ENCODE peak calls at places on chromosomes 16 and 17, in ten cellular contexts. G is IMR-90; W is cardiac muscle cell; Q is left ventricle myocardium inferior; O is heart left ventricle; N is glutamatergic neuron; D is fibroblast of lung; F is CD4-positive, alpha-beta T cell; S is dorsolateral prefrontal cortex; K is endothelial cell. T is an unnamed sample.

GRCh38 chr16:1823821-1824220 is 2.8 kb downstream of the HAGH start:
- DNase-seq in G (peak), W (peak), Q (peak), O (no peak), N (peak), D (peak), F (no peak), S (peak), K (peak), T (no peak)

GRCh38 chr16:72468582-72468981 is 296.6 kb upstream of the PMFBP1 start:
- DNase-seq in G (peak), W (no peak), Q (no peak), O (no peak), N (no peak), D (peak), F (no peak), S (no peak), K (no peak), T (no peak)

GRCh38 chr17:43791589-43791988 is 11.4 kb downstream of the CFAP97D1 start:
- DNase-seq in G (peak), W (peak), Q (no peak), O (no peak), N (no peak), D (peak), F (no peak), S (no peak), K (no peak), T (no peak)

GRCh38 chr16:546909-547770 is 13.1 kb upstream of the PRR35 start:
- DNase-seq in G (peak), W (peak), Q (peak), O (peak), N (peak), D (peak), F (peak), S (no peak), K (peak), T (no peak)

GRCh38 chr16:2486645-2487516 is 12.0 kb downstream of the TBC1D24 start:
- DNase-seq in G (peak), W (no peak), Q (peak), O (peak), N (peak), D (no peak), F (peak), S (peak), K (no peak), T (no peak)

GRCh38 chr17:11925271-11926021 is 71.8 kb downstream of the ZNF18 start:
- DNase-seq in G (no peak), W (no peak), Q (peak), O (no peak), N (no peak), D (no peak), F (no peak), S (no peak), K (no peak), T (no peak)

GRCh38 chr17:49638818-49639217 is 39.1 kb downstream of the SPOP start:
- DNase-seq in G (no peak), W (no peak), Q (no peak), O (no peak), N (no peak), D (peak), F (no peak), S (no peak), K (no peak), T (no peak)

GRCh38 chr16:10947211-10947787 is 2.9 kb downstream of the CLEC16A start:
- DNase-seq in G (no peak), W (no peak), Q (no peak), O (no peak), N (no peak), D (no peak), F (no peak), S (no peak), K (no peak), T (no peak)

GRCh38 chr17:49342575-49342936 is 19.5 kb downstream of the ZNF652 start:
- DNase-seq in G (no peak), W (no peak), Q (no peak), O (no peak), N (no peak), D (no peak), F (no peak), S (no peak), K (no peak), T (no peak)

GRCh38 chr17:14594690-14595089 is 293.8 kb downstream of the HS3ST3B1 start:
- DNase-seq in G (no peak), W (no peak), Q (no peak), O (no peak), N (no peak), D (no peak), F (no peak), S (no peak), K (no peak), T (no peak)

GRCh38 chr17:29168079-29168758 is 12.0 kb downstream of the MYO18A start:
- DNase-seq in G (no peak), W (no peak), Q (no peak), O (no peak), N (no peak), D (no peak), F (no peak), S (no peak), K (no peak), T (no peak)

GRCh38 chr16:14462811-14463210 is 167.2 kb downstream of the PARN start:
- DNase-seq in G (peak), W (no peak), Q (no peak), O (no peak), N (no peak), D (peak), F (no peak), S (no peak), K (no peak), T (no peak)

GRCh38 chr17:57784226-57784895 is 39.3 kb upstream of the CCDC182 start:
- DNase-seq in G (no peak), W (peak), Q (no peak), O (no peak), N (no peak), D (no peak), F (no peak), S (no peak), K (no peak), T (no peak)
- TF ChIP-seq CTCF in G (no peak), W (no peak), Q (no peak), O (no peak), N (no peak), D (no peak), F (no peak), S (no peak), K (no peak), T (no peak)

DNA sequence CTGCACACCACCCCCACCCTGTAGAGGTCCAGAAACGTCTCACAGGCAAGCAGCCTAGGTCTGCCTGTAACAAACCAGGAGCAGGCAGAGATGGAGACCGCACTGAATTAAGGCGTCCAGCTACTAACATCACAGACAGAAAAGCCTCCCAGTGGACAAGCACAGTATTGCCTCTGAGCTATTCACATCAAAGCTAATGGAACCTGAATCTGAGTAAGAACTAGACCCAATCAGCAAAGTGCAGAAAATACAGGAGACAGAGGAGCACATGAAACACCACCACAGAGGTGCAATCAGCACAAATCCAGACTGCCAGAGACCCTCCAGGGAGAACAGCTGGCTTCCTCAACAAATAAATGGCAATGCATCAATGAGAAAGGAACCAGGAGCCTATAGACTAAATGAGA is 22.2 kb upstream of the PEMT start:
- DNase-seq in G (peak), W (peak), Q (no peak), O (no peak), N (peak), D (peak), F (peak), S (peak), K (peak), T (no peak)
- TF ChIP-seq CTCF in G (peak), W (peak), Q (peak), O (peak), N (peak), D (peak), F (peak), S (peak), K (peak), T (peak)

GRCh38 chr16:55717326-55717725 is 61.5 kb downstream of the SLC6A2 start:
- DNase-seq in G (no peak), W (no peak), Q (no peak), O (no peak), N (no peak), D (no peak), F (no peak), S (no peak), K (no peak), T (no peak)

GRCh38 chr16:55710466-55710865 is 54.7 kb downstream of the SLC6A2 start:
- DNase-seq in G (no peak), W (peak), Q (no peak), O (no peak), N (no peak), D (no peak), F (no peak), S (no peak), K (peak), T (no peak)

GRCh38 chr16:55713103-55713502 is 57.3 kb downstream of the SLC6A2 start:
- DNase-seq in G (no peak), W (no peak), Q (no peak), O (no peak), N (no peak), D (no peak), F (no peak), S (no peak), K (no peak), T (no peak)

GRCh38 chr16:55709801-55710200 is 54.0 kb downstream of the SLC6A2 start:
- DNase-seq in G (no peak), W (no peak), Q (no peak), O (no peak), N (no peak), D (no peak), F (no peak), S (no peak), K (no peak), T (no peak)

GRCh38 chr16:55711959-55712876 is 56.4 kb downstream of the SLC6A2 start:
- DNase-seq in G (peak), W (peak), Q (peak), O (no peak), N (peak), D (peak), F (peak), S (peak), K (peak), T (no peak)
- TF ChIP-seq CTCF in G (peak), W (peak), Q (peak), O (peak), N (peak), D (peak), F (peak), S (peak), K (peak), T (peak)

DNA sequence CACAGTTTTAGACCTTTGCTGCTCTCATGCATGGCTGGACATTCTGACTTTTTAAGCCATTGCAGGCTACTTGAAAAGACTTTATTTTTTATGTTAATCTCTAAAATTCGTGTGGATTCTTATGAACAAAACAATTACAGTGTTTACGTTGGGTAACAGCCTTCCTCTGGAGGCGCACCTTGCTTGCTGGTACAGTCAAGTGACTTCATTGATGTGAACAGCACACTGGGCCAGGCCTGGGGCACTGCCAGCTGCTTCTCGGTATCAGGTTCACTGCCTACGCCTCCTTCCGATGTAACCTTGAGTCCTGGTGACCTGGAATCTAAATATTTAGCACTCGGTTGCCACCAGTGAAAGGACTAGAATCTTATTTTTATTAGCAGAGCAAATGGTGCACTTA is 27.8 kb downstream of the MARCHF10 start:
- DNase-seq in G (no peak), W (no peak), Q (peak), O (no peak), N (no peak), D (no peak), F (no peak), S (no peak), K (no peak), T (no peak)
- TF ChIP-seq CTCF in G (no peak), W (no peak), Q (no peak), O (no peak), N (no peak), D (no peak), F (no peak), S (no peak), K (no peak), T (no peak)

DNA sequence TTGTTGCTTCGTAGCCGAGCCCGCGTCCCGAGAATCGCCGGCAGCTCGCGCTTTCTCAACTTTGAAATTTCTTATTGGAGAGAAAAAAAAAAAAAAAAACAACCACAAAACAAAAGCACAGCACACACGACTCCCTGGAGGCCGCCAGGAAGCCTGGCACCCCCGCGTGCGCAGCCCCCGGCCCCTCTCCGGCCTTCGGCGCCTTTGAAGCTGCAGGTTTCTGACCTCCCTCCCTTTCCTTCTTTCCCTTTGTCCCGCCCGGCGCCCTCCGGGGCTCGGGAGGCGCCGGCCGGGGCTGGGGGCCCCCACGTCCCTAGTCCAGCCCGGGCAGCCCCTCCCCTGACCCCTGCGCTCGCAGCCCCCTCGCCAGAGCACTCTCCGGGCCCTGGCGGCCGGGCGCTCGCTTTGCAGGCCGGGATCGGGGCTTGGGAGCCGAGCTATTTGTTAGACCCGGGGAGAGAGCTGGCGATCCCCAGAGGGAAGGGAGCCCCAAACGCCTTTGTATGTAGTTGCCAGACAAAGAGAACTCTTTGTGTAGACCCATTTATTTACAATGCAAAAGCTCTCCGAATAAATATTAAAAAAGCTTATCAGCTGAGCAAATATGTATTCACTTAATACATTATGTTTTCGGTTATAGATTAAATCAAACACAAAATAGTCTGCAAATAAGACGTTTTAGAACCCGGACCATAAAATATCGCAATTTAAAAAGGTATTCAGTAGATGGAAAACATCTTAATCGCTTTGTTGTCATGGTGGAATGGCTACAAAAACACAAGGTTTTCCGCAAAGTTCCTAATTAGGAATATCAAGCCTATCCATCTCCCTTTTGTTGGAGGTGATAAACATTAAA is 2.3 kb downstream of the BAHCC1 start:
- DNase-seq in G (peak), W (peak), Q (no peak), O (no peak), N (peak), D (peak), F (no peak), S (no peak), K (peak), T (no peak)
- TF ChIP-seq CTCF in G (no peak), W (peak), Q (peak), O (no peak), N (peak), D (no peak), F (no peak), S (no peak), K (peak), T (no peak)

GRCh38 chr17:60888812-60889709 is 211.4 kb downstream of the BCAS3 start:
- DNase-seq in G (peak), W (no peak), Q (no peak), O (no peak), N (no peak), D (peak), F (no peak), S (no peak), K (no peak), T (no peak)
- TF ChIP-seq CTCF in G (no peak), W (no peak), Q (no peak), O (no peak), N (no peak), D (no peak), F (no peak), S (no peak), K (no peak), T (no peak)

GRCh38 chr17:46193626-46194392 is 580 bp upstream of the KANSL1 start:
- DNase-seq in G (peak), W (peak), Q (peak), O (peak), N (peak), D (peak), F (peak), S (peak), K (peak), T (peak)
- TF ChIP-seq CTCF in G (no peak), W (peak), Q (peak), O (no peak), N (peak), D (peak), F (no peak), S (peak), K (peak), T (no peak)

T was measured in GM12864.